ENCODE peak calls at places on chromosomes 13 and 19, in five cellular contexts. A is CD8-positive, alpha-beta memory T cell; G is aorta; Z is CD4-positive, alpha-beta memory T cell; O is tibial artery. L is an unnamed sample.

GRCh38 chr19:32662186-32662585 is 12.8 kb downstream of the ANKRD27 start:
- DNase-seq in A (no peak), G (peak; percentile 63), Z (no peak), O (no peak), L (no peak)

GRCh38 chr19:18932216-18932841 is 8.7 kb downstream of the HOMER3 start:
- DNase-seq in A (peak; percentile 61), G (peak; percentile 90), Z (peak; percentile 75), O (peak; percentile 74), L (peak; percentile 92)

GRCh38 chr13:53005631-53006030 is 23.0 kb upstream of the OLFM4 start:
- DNase-seq in A (no peak), G (no peak), Z (no peak), O (no peak), L (no peak)

GRCh38 chr13:27379694-27380596 is 44.5 kb upstream of the GTF3A start:
- DNase-seq in A (peak; percentile 20), G (peak; percentile 56), Z (peak; percentile 42), O (peak; percentile 35), L (peak; percentile 91)

GRCh38 chr13:107291875-107292274 is 723.9 kb upstream of the ARGLU1 start:
- DNase-seq in A (no peak), G (no peak), Z (no peak), O (no peak), L (no peak)

GRCh38 chr19:15299568-15300409 is 32.5 kb downstream of the BRD4 start:
- DNase-seq in A (no peak), G (no peak), Z (no peak), O (no peak), L (no peak)

GRCh38 chr19:4390862-4391693 is 9.3 kb downstream of the SH3GL1 start:
- DNase-seq in A (no peak), G (no peak), Z (no peak), O (no peak), L (no peak)

GRCh38 chr13:27556109-27556508 is 64.2 kb downstream of the LNX2 start:
- DNase-seq in A (no peak), G (peak; percentile 73), Z (no peak), O (peak; percentile 50), L (no peak)

GRCh38 chr13:81224502-81224833 is 883.5 kb upstream of the SPRY2 start:
- DNase-seq in A (no peak), G (no peak), Z (no peak), O (no peak), L (no peak)

GRCh38 chr19:36604656-36605100 is 435 bp upstream of the ZNF382 start:
- DNase-seq in A (peak; percentile 83), G (peak; percentile 74), Z (peak; percentile 82), O (peak; percentile 49), L (peak; percentile 44)

GRCh38 chr19:2523630-2524311 is 47.8 kb downstream of the GADD45B start:
- DNase-seq in A (no peak), G (peak; percentile 71), Z (no peak), O (no peak), L (no peak)

GRCh38 chr19:55622242-55622969 is 2.0 kb downstream of the ZNF784 start:
- DNase-seq in A (no peak), G (peak; percentile 56), Z (no peak), O (no peak), L (no peak)

GRCh38 chr19:50794778-50795664 is 4.8 kb downstream of the ACP4 start:
- DNase-seq in A (no peak), G (no peak), Z (no peak), O (no peak), L (no peak)

GRCh38 chr19:33630880-33631627 is 9.3 kb downstream of the CHST8 start:
- DNase-seq in A (no peak), G (no peak), Z (no peak), O (no peak), L (no peak)

GRCh38 chr19:7554990-7555864 is 19.7 kb downstream of the PNPLA6 start:
- DNase-seq in A (no peak), G (peak; percentile 46), Z (no peak), O (no peak), L (peak; percentile 68)

DNA sequence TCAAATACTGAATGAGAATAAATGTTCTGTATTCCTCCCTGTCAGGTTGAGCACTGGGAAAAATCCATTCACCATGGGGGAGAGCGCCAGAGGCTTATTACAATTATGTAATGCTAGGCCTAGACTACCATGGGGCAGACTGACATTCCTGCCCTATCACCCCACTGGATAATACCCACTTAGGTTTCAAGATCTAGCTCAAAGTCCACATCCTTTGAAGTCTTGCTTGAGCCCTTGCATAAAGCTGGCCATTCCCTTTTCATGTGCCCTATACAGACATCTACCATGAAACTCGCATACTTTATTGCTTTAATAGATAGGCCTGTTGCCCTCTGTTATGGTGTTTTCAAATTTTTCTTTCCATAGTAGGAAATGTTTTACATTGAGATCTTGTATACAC is 149.3 kb downstream of the RGCC start:
- DNase-seq in A (no peak), G (no peak), Z (no peak), O (no peak), L (no peak)
- H3K9me3 ChIP-seq in A (no peaks in the 10 kb centered on the region), G (no peaks in the 10 kb centered on the region), Z (no peaks in the 10 kb centered on the region), O (no peaks in the 10 kb centered on the region), L (no peaks in the 10 kb centered on the region)

DNA sequence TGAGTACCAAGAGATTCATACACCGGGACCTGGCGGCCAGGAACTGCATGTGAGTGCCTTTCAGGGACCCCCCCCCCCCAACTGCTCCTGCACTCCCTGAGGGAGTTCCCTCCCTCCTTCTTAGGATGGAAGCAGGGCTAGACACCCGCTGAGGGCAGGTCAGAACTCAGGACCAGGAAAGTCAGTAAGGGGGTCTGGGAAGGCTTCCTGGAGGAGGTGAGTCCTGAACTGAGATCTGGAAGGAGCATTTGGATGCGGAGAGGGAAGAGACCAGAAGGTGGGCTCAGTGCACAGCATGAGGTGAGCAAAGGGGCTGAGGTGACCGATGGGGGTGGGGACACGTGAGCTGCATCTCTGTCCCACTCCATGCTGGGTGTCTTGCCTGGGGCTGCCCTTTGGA is 10.5 kb upstream of the HNRNPUL1 start:
- DNase-seq in A (no peak), G (no peak), Z (no peak), O (no peak), L (no peak)
- H3K9me3 ChIP-seq in A (no peaks in the 10 kb centered on the region), G (no peaks in the 10 kb centered on the region), Z (no peaks in the 10 kb centered on the region), O (no peaks in the 10 kb centered on the region), L (no peaks in the 10 kb centered on the region)

GRCh38 chr19:54551950-54552912 is 21.4 kb upstream of the LILRA2 start:
- DNase-seq in A (no peak), G (peak; percentile 73), Z (no peak), O (peak; percentile 55), L (peak; percentile 27)
- H3K9me3 ChIP-seq in A (no peaks in the 10 kb centered on the region), G (no peaks in the 10 kb centered on the region), Z (no peaks in the 10 kb centered on the region), O (no peaks in the 10 kb centered on the region), L (no peaks in the 10 kb centered on the region)

GRCh38 chr19:12527034-12527836 is 24.0 kb downstream of the ZNF564 start:
- DNase-seq in A (no peak), G (no peak), Z (no peak), O (no peak), L (no peak)
- H3K9me3 ChIP-seq in A (peaks cover 79% of the 10 kb centered on the region), G (peaks cover 28% of the 10 kb centered on the region), Z (peaks cover 30% of the 10 kb centered on the region), O (peaks cover 98% of the 10 kb centered on the region), L (peaks cover 41% of the 10 kb centered on the region)

L was measured in colonic mucosa.